ENCODE peak calls at places on chromosome 1, in four cellular contexts. M is mesothelial cell of epicardium, G is AG09309, V is type B pancreatic cell. B is an unnamed sample.

GRCh38 chr1:29368936-29369932 is 132.9 kb downstream of the PTPRU start:
- DNase-seq in M (no peak), G (no peak), V (no peak), B (no peak)

GRCh38 chr1:101820080-101820479 is 176.6 kb downstream of the OLFM3 start:
- DNase-seq in M (no peak), G (no peak), V (no peak), B (peak)

GRCh38 chr1:108817016-108817415 is 39.9 kb downstream of the AKNAD1 start:
- DNase-seq in M (no peak), G (peak), V (no peak), B (peak)

GRCh38 chr1:235402457-235403200 is 35.4 kb downstream of the TBCE start:
- DNase-seq in M (no peak), G (no peak), V (no peak), B (no peak)

GRCh38 chr1:217953922-217954321 is 322.8 kb downstream of the SPATA17 start:
- DNase-seq in M (no peak), G (no peak), V (no peak), B (no peak)

GRCh38 chr1:230278871-230279582 is 147.1 kb downstream of the PGBD5 start:
- DNase-seq in M (no peak), G (no peak), V (no peak), B (no peak)

GRCh38 chr1:54768093-54768492 is 3.8 kb upstream of the PARS2 start:
- DNase-seq in M (no peak), G (peak), V (no peak), B (peak)

GRCh38 chr1:192474080-192474683 is 101.4 kb upstream of the RGS1 start:
- DNase-seq in M (no peak), G (no peak), V (no peak), B (no peak)

GRCh38 chr1:203320546-203321272 is 15.4 kb downstream of the BTG2 start:
- DNase-seq in M (no peak), G (no peak), V (no peak), B (peak)

GRCh38 chr1:37793773-37794371 is at the start of gene MANEAL:
- DNase-seq in M (no peak), G (no peak), V (no peak), B (peak)

GRCh38 chr1:42240964-42241755 is 76.6 kb upstream of the GUCA2A start:
- DNase-seq in M (no peak), G (no peak), V (no peak), B (no peak)

GRCh38 chr1:176692988-176693696 is 230.2 kb downstream of the PAPPA2 start:
- DNase-seq in M (no peak), G (no peak), V (no peak), B (no peak)

GRCh38 chr1:92043621-92044020 is 13.8 kb downstream of the EPHX4 start:
- DNase-seq in M (no peak), G (no peak), V (no peak), B (no peak)

GRCh38 chr1:93459126-93459525 is 11.2 kb downstream of the FNBP1L start:
- DNase-seq in M (no peak), G (no peak), V (no peak), B (no peak)

GRCh38 chr1:117312453-117313138 is 54.7 kb upstream of the MAN1A2 start:
- DNase-seq in M (no peak), G (peak), V (no peak), B (peak)

GRCh38 chr1:162187676-162188075 is 118.2 kb downstream of the NOS1AP start:
- DNase-seq in M (no peak), G (no peak), V (no peak), B (no peak)

GRCh38 chr1:90717665-90718410 is 736 bp upstream of the BARHL2 start:
- DNase-seq in M (no peak), G (no peak), V (no peak), B (no peak)

GRCh38 chr1:111603979-111604378 is 15.6 kb upstream of the RAP1A start:
- DNase-seq in M (no peak), G (no peak), V (no peak), B (no peak)

GRCh38 chr1:203187306-203188264 is 1.1 kb upstream of the CHI3L1 start:
- DNase-seq in M (no peak), G (no peak), V (no peak), B (no peak)

GRCh38 chr1:54874079-54874830 is 12.7 kb downstream of the DHCR24 start:
- DNase-seq in M (no peak), G (no peak), V (no peak), B (peak)

GRCh38 chr1:75768021-75768420 is 18.0 kb upstream of the RABGGTB start:
- DNase-seq in M (no peak), G (no peak), V (no peak), B (no peak)

DNA sequence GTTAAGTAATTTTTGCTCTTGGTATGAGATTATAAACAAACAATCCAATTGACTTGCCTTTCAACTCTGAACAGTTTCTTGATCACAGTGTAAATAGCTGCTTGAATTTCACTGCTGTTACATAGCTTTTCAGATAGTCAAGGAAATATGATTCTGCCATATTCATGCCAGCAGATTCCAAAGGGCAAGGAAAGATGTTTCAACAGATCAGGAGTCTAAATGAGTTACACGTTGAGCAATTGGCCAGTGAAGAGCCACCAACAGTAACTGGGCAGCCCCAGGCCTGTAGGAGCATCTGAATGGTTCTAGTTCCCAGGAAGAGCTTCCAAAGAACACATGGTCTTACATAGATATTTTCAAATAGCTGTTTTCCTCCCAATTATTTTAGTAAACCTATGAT is 93.6 kb downstream of the LEPR start:
- DNase-seq in M (no peak), G (peak), V (no peak), B (peak)
- TF ChIP-seq CTCF in M (no peak), G (no peak), V (no peak), B (no peak)

GRCh38 chr1:5949074-5949760 is 43.0 kb downstream of the NPHP4 start:
- DNase-seq in M (no peak), G (no peak), V (peak), B (no peak)
- TF ChIP-seq CTCF in M (no peak), G (no peak), V (peak), B (peak)

DNA sequence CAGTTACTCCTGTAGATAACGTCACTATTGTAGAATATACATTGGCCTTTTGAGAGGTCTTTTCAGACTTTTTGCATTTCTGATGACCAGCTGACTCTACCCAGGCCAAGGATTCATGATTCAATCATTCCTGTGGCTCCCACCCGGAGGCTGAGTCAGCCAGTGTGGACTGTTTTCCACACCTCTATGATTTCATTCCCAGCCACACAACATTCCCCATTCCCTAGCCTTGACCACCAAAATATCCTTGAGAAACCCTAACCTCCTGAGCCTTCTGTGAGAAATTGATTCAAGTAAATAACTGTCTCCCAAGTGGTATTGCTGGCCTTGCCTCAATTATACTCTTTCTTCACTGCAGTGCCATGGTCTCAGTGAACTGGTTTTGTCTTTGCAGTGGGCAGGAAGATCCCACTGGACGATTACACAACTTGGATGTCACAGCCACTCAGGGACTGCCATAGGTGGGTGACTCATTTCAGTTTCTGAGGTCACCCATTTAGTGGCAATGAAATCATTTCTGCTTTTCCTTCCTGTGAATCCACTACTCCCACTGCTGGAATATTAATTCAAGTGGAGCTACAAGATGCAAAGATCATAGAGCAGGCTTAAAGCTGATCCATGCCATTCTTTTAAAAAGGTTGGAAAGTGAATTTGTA is 518.6 kb upstream of the ZP4 start:
- DNase-seq in M (no peak), G (peak), V (no peak), B (peak)
- TF ChIP-seq CTCF in M (no peak), G (no peak), V (no peak), B (no peak)

DNA sequence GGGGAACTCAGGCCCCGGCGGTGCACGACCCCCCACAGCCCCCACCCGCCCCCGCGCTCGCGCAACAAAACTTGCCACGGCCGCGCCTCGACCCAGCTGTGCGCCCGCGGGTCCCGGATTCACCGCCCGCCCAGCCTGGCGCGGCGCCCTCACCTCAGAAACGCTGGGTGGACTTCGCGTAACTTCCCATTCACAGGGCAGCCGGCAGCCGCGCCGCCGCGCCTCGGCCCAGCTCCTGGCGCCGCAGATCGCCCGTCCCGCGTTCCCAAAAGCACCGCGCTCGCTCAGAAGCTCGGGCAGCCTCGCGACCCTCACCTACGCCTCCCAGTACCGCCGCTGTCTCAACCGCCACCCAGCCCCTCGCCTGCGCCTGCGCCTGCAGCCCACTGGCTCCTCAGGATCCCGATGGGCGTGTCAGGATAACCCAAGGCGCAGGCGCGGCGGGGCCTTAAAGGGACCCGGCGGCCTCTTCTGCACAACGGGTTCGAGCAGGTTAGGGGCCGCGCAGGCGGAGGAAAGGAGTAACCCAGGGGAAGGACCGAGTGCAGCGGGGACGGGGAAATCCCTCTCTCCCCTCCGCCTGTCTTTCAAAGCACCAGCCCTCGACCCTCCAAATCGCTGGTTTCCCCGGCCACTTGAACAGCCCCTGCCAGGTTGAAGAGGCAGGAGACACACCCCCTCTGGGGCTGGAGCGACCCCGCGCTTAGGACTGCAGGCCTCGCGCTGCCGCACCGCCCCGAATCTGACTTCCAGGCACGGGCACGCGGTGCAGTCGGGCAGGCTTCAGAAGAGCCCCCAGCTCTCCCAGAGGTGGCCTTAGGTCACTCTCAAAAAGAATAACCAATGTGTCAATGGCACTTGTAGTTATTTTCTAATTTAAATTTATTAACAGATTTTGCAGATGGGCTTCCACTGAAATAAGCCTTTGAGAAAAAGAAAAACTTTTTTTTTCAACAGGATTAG is at the start of gene NBPF1:
- DNase-seq in M (peak), G (peak), V (peak), B (peak)
- TF ChIP-seq CTCF in M (peak), G (no peak), V (peak), B (peak)